ENCODE peak calls at places on chromosomes 1 and 21, in four cellular contexts. O is mammary epithelial cell, I is Karpas-422, C is HCT116. S is an unnamed sample.

GRCh38 chr1:192859808-192860207 is 51.0 kb downstream of the RGS2 start:
- DNase-seq in O (no peak), I (no peak), C (no peak), S (no peak)

GRCh38 chr21:14836950-14837349 is 227.8 kb downstream of the NRIP1 start:
- DNase-seq in O (no peak), I (no peak), C (no peak), S (no peak)

GRCh38 chr1:183635606-183636333 is at the start of gene ARPC5:
- DNase-seq in O (peak; percentile 99), I (peak; percentile 99), C (peak; percentile 92), S (peak; percentile 95)

GRCh38 chr1:223700942-223701637 is 11.2 kb upstream of the CAPN2 start:
- DNase-seq in O (peak; percentile 94), I (no peak), C (peak; percentile 90), S (no peak)

GRCh38 chr1:150615346-150616201 is 13.8 kb downstream of the ENSA start:
- DNase-seq in O (no peak), I (no peak), C (no peak), S (no peak)

GRCh38 chr1:200958597-200958996 is 63.9 kb downstream of the INAVA start:
- DNase-seq in O (no peak), I (no peak), C (no peak), S (no peak)

GRCh38 chr1:114496091-114496490 is 14.9 kb downstream of the TRIM33 start:
- DNase-seq in O (no peak), I (no peak), C (no peak), S (no peak)

GRCh38 chr1:233487415-233487814 is 126.5 kb upstream of the KCNK1 start:
- DNase-seq in O (no peak), I (no peak), C (no peak), S (no peak)

GRCh38 chr1:8281843-8282509 is 35.9 kb upstream of the SLC45A1 start:
- DNase-seq in O (no peak), I (no peak), C (no peak), S (no peak)

GRCh38 chr1:234957330-234958065 is 171.1 kb downstream of the TOMM20 start:
- DNase-seq in O (no peak), I (no peak), C (peak; percentile 44), S (no peak)

GRCh38 chr1:95957748-95958147 is 723.7 kb downstream of the RWDD3 start:
- DNase-seq in O (no peak), I (no peak), C (no peak), S (no peak)

GRCh38 chr1:154186177-154186576 is 5.7 kb downstream of the TPM3 start:
- DNase-seq in O (peak; percentile 54), I (peak; percentile 88), C (peak; percentile 39), S (peak; percentile 67)

GRCh38 chr1:63435136-63435535 is 67.7 kb downstream of the ALG6 start:
- DNase-seq in O (no peak), I (no peak), C (no peak), S (no peak)

GRCh38 chr1:26694185-26694572 is 1.6 kb upstream of the ARID1A start:
- DNase-seq in O (no peak), I (no peak), C (no peak), S (no peak)

GRCh38 chr1:246726255-246726679 is 2.1 kb downstream of the SCCPDH start:
- DNase-seq in O (no peak), I (peak; percentile 36), C (no peak), S (no peak)

GRCh38 chr1:160251006-160251405 is 11.3 kb downstream of the DCAF8 start:
- DNase-seq in O (no peak), I (no peak), C (no peak), S (no peak)

GRCh38 chr1:25615172-25615541 is 1.4 kb upstream of the MAN1C1 start:
- DNase-seq in O (no peak), I (no peak), C (no peak), S (no peak)

GRCh38 chr1:223233410-223234163 is 90.5 kb upstream of the TLR5 start:
- DNase-seq in O (peak; percentile 94), I (no peak), C (peak; percentile 70), S (no peak)

GRCh38 chr1:26602378-26602959 is 72.9 kb downstream of the RPS6KA1 start:
- DNase-seq in O (peak; percentile 48), I (peak; percentile 86), C (peak; percentile 51), S (peak; percentile 77)

GRCh38 chr1:75079535-75080290 is 54.5 kb upstream of the LHX8 start:
- DNase-seq in O (peak; percentile 1), I (no peak), C (no peak), S (no peak)

GRCh38 chr1:200653022-200653462 is 16.7 kb downstream of the DDX59 start:
- DNase-seq in O (no peak), I (no peak), C (no peak), S (no peak)

DNA sequence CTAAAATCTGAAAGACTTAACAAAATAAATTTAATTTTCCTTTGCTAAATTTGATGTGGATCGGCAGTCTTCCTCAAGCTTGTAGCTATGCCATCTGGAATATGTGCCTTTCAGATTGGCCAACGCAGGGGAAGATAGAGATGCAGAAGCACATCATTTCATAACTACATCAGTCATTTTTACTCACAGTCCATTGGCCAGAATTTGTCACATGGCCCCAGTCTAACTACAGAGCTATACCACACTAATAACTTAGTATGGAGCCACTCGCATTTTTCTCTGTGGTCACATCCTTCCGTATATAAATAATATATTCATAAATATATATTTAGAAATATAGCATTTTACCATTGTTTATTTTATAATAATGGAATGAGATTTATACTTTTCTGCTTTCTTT is 59.0 kb upstream of the PRRX1 start:
- DNase-seq in O (no peak), I (no peak), C (no peak), S (no peak)
- H3K4me3 ChIP-seq in O (no peak overlapping the region), I (no peak overlapping the region), C (no peak overlapping the region), S (no peak overlapping the region)

DNA sequence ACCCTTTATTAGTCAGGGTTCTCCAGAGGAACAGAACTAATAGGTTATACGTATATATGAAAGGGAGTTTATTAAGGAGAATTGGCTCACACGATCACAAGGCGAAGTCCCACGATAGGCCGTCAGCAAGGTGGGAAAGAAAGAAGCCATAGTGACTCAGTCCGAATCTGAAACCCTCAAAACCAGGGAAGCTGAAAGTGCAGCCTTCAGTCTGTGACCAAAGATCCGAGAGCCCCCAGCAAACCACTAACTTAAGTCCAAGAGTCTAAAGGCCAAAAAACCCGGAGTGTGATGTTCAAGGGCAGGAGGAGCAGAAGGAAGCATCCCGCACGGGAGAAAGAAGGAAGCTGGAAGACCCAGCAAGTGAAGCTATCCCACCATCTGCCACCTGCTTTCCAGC is 9.9 kb downstream of the IFNLR1 start:
- DNase-seq in O (no peak), I (peak; percentile 27), C (no peak), S (no peak)
- H4K20me1 ChIP-seq in O (no peaks in the 10 kb centered on the region), I (no peaks in the 10 kb centered on the region), C (no peaks in the 10 kb centered on the region), S (no peaks in the 10 kb centered on the region)

GRCh38 chr1:9294910-9295636 is 2.4 kb downstream of the SPSB1 start:
- DNase-seq in O (peak; percentile 29), I (no peak), C (no peak), S (peak; percentile 53)
- H3K4me3 ChIP-seq in O (no peak overlapping the region), I (no peak overlapping the region), C (peak overlapping the region; percentile 92), S (peak overlapping the region; percentile 78)

GRCh38 chr1:198024782-198025181 is 107.6 kb downstream of the LHX9 start:
- DNase-seq in O (peak; percentile 73), I (no peak), C (no peak), S (no peak)
- H4K20me1 ChIP-seq in O (no peaks in the 10 kb centered on the region), I (no peaks in the 10 kb centered on the region), C (no peaks in the 10 kb centered on the region), S (no peaks in the 10 kb centered on the region)

GRCh38 chr1:174693085-174693484 is 245.3 kb downstream of the GPR52 start:
- DNase-seq in O (no peak), I (no peak), C (no peak), S (no peak)

GRCh38 chr1:174700775-174701174 is 253.0 kb downstream of the GPR52 start:
- DNase-seq in O (no peak), I (no peak), C (no peak), S (no peak)

GRCh38 chr1:174700314-174700713 is 252.6 kb downstream of the GPR52 start:
- DNase-seq in O (no peak), I (no peak), C (no peak), S (no peak)

GRCh38 chr1:174692313-174692712 is 244.5 kb downstream of the GPR52 start:
- DNase-seq in O (peak; percentile 5), I (no peak), C (peak; percentile 7), S (no peak)

GRCh38 chr1:174696026-174696821 is 248.5 kb downstream of the GPR52 start:
- DNase-seq in O (no peak), I (no peak), C (no peak), S (no peak)
- H3K4me3 ChIP-seq in O (no peak overlapping the region), I (no peak overlapping the region), C (no peak overlapping the region), S (no peak overlapping the region)

DNA sequence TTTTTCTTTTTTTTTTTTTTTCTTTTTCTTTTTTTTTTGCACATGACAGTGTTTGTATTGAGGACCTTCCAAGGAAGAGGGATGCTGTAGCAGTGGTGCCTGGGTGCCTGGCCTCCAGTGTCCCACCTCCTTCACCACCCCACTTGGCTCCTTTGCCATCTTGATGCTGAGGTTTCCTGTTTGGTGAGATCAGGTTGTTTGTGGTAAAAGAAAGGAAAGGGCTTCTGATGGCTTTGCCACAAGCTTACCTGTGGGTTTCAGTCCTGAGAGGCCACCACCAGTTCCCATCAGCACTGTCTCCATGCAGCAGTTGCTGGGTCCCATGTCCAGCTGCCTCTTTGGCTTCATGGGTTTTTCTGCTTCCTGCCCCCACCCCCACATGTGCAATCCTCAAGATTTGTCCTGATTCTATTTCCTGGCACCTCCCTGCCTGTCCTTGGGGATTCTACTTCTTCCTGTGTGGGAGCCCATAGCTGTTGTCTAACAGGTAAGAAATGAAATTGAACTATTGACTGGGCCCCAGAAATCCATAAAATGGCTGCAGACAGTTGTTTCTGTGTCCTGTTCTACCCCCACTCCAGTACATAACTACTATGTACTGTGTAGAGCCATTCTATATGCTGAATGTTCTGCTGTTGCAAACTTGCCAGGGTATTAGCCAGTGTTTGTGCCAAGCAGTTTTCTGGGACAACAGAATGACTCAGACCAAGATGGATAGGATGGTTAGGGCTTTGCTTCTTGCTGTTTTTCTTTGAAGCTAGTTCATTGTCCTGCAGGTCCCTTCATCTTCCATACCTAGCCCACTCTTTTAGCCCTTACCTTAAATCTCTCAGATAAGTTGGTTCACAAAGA is 4.2 kb upstream of the CCDC28B start:
- DNase-seq in O (no peak), I (no peak), C (no peak), S (no peak)
- H4K20me1 ChIP-seq in O (no peaks in the 10 kb centered on the region), I (no peaks in the 10 kb centered on the region), C (no peaks in the 10 kb centered on the region), S (no peaks in the 10 kb centered on the region)

S was measured in OCI-LY7.